ENCODE peak calls at places on chromosomes 11 and 22, in six cellular contexts. C is fibroblast of lung, T is HFFc6, B is hypothalamus, Q is astrocyte of the spinal cord, J is nucleus accumbens. V is an unnamed sample.

GRCh38 chr22:20177217-20177911 is 26.5 kb upstream of the CCDC188 start:
- DNase-seq in C (no peak), T (no peak), B (no peak), Q (no peak), J (no peak), V (no peak)

GRCh38 chr11:102994101-102994500 is 38.6 kb upstream of the MMP13 start:
- DNase-seq in C (no peak), T (no peak), B (no peak), Q (peak), J (no peak), V (peak)

GRCh38 chr22:19730662-19731360 is 7.5 kb downstream of the GP1BB start:
- DNase-seq in C (peak), T (peak), B (peak), Q (peak), J (peak), V (peak)

GRCh38 chr22:28479912-28480311 is 199.7 kb downstream of the TTC28 start:
- DNase-seq in C (peak), T (no peak), B (no peak), Q (no peak), J (no peak), V (no peak)

GRCh38 chr11:35145249-35145648 is 6.3 kb downstream of the CD44 start:
- DNase-seq in C (no peak), T (no peak), B (no peak), Q (peak), J (no peak), V (peak)

GRCh38 chr11:75268626-75269366 is 28.2 kb downstream of the TPBGL start:
- DNase-seq in C (no peak), T (no peak), B (no peak), Q (no peak), J (no peak), V (no peak)

GRCh38 chr22:38347944-38348750 is 30.9 kb upstream of the CSNK1E start:
- DNase-seq in C (no peak), T (peak), B (no peak), Q (no peak), J (no peak), V (no peak)

GRCh38 chr11:33701831-33702230 is 1.2 kb upstream of the C11orf91 start:
- DNase-seq in C (peak), T (peak), B (peak), Q (peak), J (no peak), V (no peak)

GRCh38 chr11:19698493-19699292 is 13.9 kb upstream of the NAV2 start:
- DNase-seq in C (peak), T (no peak), B (no peak), Q (no peak), J (no peak), V (peak)

GRCh38 chr11:8686325-8686724 is 3.7 kb downstream of the RPL27A start:
- DNase-seq in C (no peak), T (no peak), B (no peak), Q (no peak), J (no peak), V (no peak)

GRCh38 chr11:66315921-66316811 is 678 bp downstream of the CD248 start:
- DNase-seq in C (no peak), T (no peak), B (no peak), Q (no peak), J (no peak), V (peak)

GRCh38 chr11:33507967-33508366 is 192.7 kb downstream of the C11orf91 start:
- DNase-seq in C (peak), T (peak), B (no peak), Q (no peak), J (no peak), V (peak)

GRCh38 chr11:129974237-129974636 is 28.4 kb downstream of the PRDM10 start:
- DNase-seq in C (no peak), T (no peak), B (no peak), Q (no peak), J (no peak), V (no peak)